ENCODE peak calls at places on chromosomes 4 and X, in four cellular contexts. B, O, G and N are unnamed samples.

GRCh38 chrX:85627363-85627762 is 247.9 kb upstream of the POF1B start:
- DNase-seq in B (no peak), O (no peak), G (no peak), N (no peak)

GRCh38 chrX:49291615-49292337 is 11.7 kb upstream of the GAGE10 start:
- DNase-seq in B (peak), O (peak), G (peak), N (peak)

GRCh38 chr4:177505171-177505615 is 63.0 kb upstream of the AGA start:
- DNase-seq in B (no peak), O (no peak), G (no peak), N (no peak)

GRCh38 chrX:153771261-153771681 is 7.2 kb downstream of the PLXNB3 start:
- DNase-seq in B (no peak), O (no peak), G (no peak), N (no peak)

GRCh38 chrX:132614297-132614696 is 125.5 kb upstream of the MBNL3 start:
- DNase-seq in B (no peak), O (peak), G (no peak), N (no peak)

GRCh38 chrX:12825801-12826200 is 34.6 kb downstream of the PRPS2 start:
- DNase-seq in B (no peak), O (no peak), G (no peak), N (no peak)

GRCh38 chr4:76194325-76194724 is 19.3 kb downstream of the SCARB2 start:
- DNase-seq in B (no peak), O (peak), G (no peak), N (no peak)

GRCh38 chr4:75048208-75048879 is 115.4 kb downstream of the PARM1 start:
- DNase-seq in B (no peak), O (no peak), G (no peak), N (no peak)

GRCh38 chr4:88177981-88178632 is 19.7 kb upstream of the ABCG2 start:
- DNase-seq in B (no peak), O (no peak), G (no peak), N (no peak)

GRCh38 chr4:155571184-155571944 is 95.3 kb upstream of the GUCY1A1 start:
- DNase-seq in B (no peak), O (no peak), G (peak), N (no peak)

GRCh38 chr4:2786152-2786671 is 6.7 kb upstream of the SH3BP2 start:
- DNase-seq in B (no peak), O (no peak), G (no peak), N (no peak)

GRCh38 chr4:124178449-124179021 is 534.0 kb downstream of the ANKRD50 start:
- DNase-seq in B (no peak), O (no peak), G (no peak), N (no peak)

GRCh38 chr4:72817012-72817411 is 248.0 kb upstream of the ADAMTS3 start:
- DNase-seq in B (no peak), O (no peak), G (no peak), N (no peak)

GRCh38 chrX:19863237-19864223 is 23.9 kb downstream of the SH3KBP1 start:
- DNase-seq in B (no peak), O (no peak), G (no peak), N (peak)

GRCh38 chrX:37862851-37863250 is 15.5 kb upstream of the DYNLT3 start:
- DNase-seq in B (no peak), O (no peak), G (no peak), N (no peak)

GRCh38 chr4:48178931-48179330 is 44.9 kb upstream of the TXK start:
- DNase-seq in B (no peak), O (no peak), G (no peak), N (no peak)